ENCODE peak calls at places on chromosomes 6 and 20, in five cellular contexts. N is NCI-H1417, S is right lobe of liver, K is frontal cortex, A is SHP77. P is an unnamed sample.

GRCh38 chr6:126513198-126513597 is 173.3 kb downstream of the CENPW start:
- DNase-seq in K (no peak), A (no peak), S (no peak), N (no peak), P (no peak)

GRCh38 chr6:152160346-152160745 is 352.9 kb downstream of the ESR1 start:
- DNase-seq in A (no peak), N (no peak), K (no peak), S (no peak), P (no peak)

GRCh38 chr6:1110164-1110563 is 201.7 kb upstream of the FOXQ1 start:
- DNase-seq in N (no peak), K (no peak), S (no peak), A (no peak), P (no peak)

GRCh38 chr6:138194221-138194620 is 24.1 kb downstream of the PBOV1 start:
- DNase-seq in S (no peak), N (no peak), K (no peak), A (no peak), P (no peak)

GRCh38 chr6:158787395-158787794 is 31.8 kb downstream of the EZR start:
- DNase-seq in S (no peak), K (no peak), A (no peak), N (no peak), P (no peak)

GRCh38 chr6:113591896-113592827 is 265.0 kb upstream of the MARCKS start:
- DNase-seq in N (peak), A (peak), K (no peak), S (no peak), P (peak)

GRCh38 chr20:33914871-33915270 is 78.8 kb upstream of the RALY start:
- DNase-seq in K (no peak), A (no peak), S (no peak), N (peak), P (no peak)

GRCh38 chr6:80769101-80769500 is 662.6 kb downstream of the BCKDHB start:
- DNase-seq in K (no peak), N (no peak), S (no peak), A (no peak), P (peak)

GRCh38 chr6:89449182-89449581 is 16.2 kb downstream of the ANKRD6 start:
- DNase-seq in S (no peak), K (no peak), N (no peak), A (no peak), P (no peak)

GRCh38 chr6:133548409-133548808 is 307.3 kb downstream of the EYA4 start:
- DNase-seq in K (no peak), A (no peak), N (peak), S (no peak), P (peak)

GRCh38 chr20:50915424-50915823 is 15.8 kb downstream of the ADNP start:
- DNase-seq in N (no peak), K (no peak), S (no peak), A (no peak), P (no peak)

GRCh38 chr6:76876922-76877553 is 586.3 kb downstream of the HTR1B start:
- DNase-seq in K (no peak), N (peak), S (peak), A (peak), P (peak)

GRCh38 chr20:58458342-58459057 is 56.7 kb downstream of the APCDD1L start:
- DNase-seq in K (no peak), N (no peak), S (no peak), A (no peak), P (peak)

GRCh38 chr6:95169790-95170189 is 407.5 kb upstream of the MANEA start:
- DNase-seq in N (no peak), K (no peak), S (no peak), A (no peak), P (no peak)

GRCh38 chr6:125094563-125094962 is 59.0 kb upstream of the TPD52L1 start:
- DNase-seq in K (no peak), A (no peak), N (no peak), S (no peak), P (peak)

GRCh38 chr6:107360476-107360875 is 98.9 kb downstream of the PDSS2 start:
- DNase-seq in N (no peak), K (no peak), S (no peak), A (no peak), P (no peak)

GRCh38 chr6:63929111-63929510 is 293.5 kb downstream of the PHF3 start:
- DNase-seq in A (no peak), S (no peak), K (no peak), N (no peak), P (no peak)

GRCh38 chr6:63272397-63272796 is 47.4 kb downstream of the LGSN start:
- DNase-seq in K (no peak), A (peak), N (no peak), S (no peak), P (peak)

GRCh38 chr20:10954137-10954840 is 280.5 kb upstream of the JAG1 start:
- DNase-seq in K (no peak), A (no peak), N (no peak), S (no peak), P (no peak)

GRCh38 chr6:161031721-161032495 is 40.3 kb downstream of the MAP3K4 start:
- DNase-seq in A (no peak), K (no peak), N (no peak), S (no peak), P (peak)

GRCh38 chr20:3786126-3786484 is 435 bp downstream of the CENPB start:
- DNase-seq in S (peak), N (peak), K (peak), A (peak), P (peak)

GRCh38 chr6:41443616-41444525 is 102.3 kb upstream of the FOXP4 start:
- DNase-seq in K (no peak), S (no peak), N (no peak), A (no peak), P (no peak)

GRCh38 chr6:74073429-74073828 is 377.4 kb downstream of the CD109 start:
- DNase-seq in N (no peak), A (no peak), S (no peak), K (no peak), P (no peak)

GRCh38 chr20:48685300-48685699 is 142.5 kb downstream of the PREX1 start:
- DNase-seq in A (no peak), N (no peak), K (no peak), S (no peak), P (no peak)

P was measured in mesenchymal stem cell.